ENCODE peak calls at places on chromosomes 2 and 18, in seven cellular contexts. A is breast epithelium, E is stomach, V is prostate gland, R is transverse colon, I is fibroblast of lung, O is heart left ventricle. F is an unnamed sample.
A peak's percentile ranks its signal among the peaks of the same experiment; 100 is the strongest.

GRCh38 chr2:226794751-226795171 is 4.9 kb downstream of the IRS1 start:
- DNase-seq in A (no peak), E (no peak), V (peak; percentile 30), R (no peak), I (peak; percentile 90), O (no peak), F (peak; percentile 55)

GRCh38 chr2:120346667-120347358 is 877 bp downstream of the INHBB start:
- DNase-seq in A (no peak), E (no peak), V (peak; percentile 24), R (no peak), I (peak; percentile 47), O (no peak), F (peak; percentile 50)

GRCh38 chr18:9730786-9731185 is 22.7 kb downstream of the RAB31 start:
- DNase-seq in A (no peak), E (no peak), V (no peak), R (no peak), I (no peak), O (no peak), F (no peak)

GRCh38 chr2:133433455-133434451 is 134.5 kb downstream of the NCKAP5 start:
- DNase-seq in A (no peak), E (no peak), V (no peak), R (no peak), I (no peak), O (no peak), F (no peak)

GRCh38 chr2:231047270-231047921 is 9.3 kb upstream of the PSMD1 start:
- DNase-seq in A (no peak), E (peak; percentile 47), V (no peak), R (no peak), I (no peak), O (no peak), F (no peak)

GRCh38 chr2:48131503-48132293 is 225.4 kb upstream of the FBXO11 start:
- DNase-seq in A (no peak), E (no peak), V (no peak), R (no peak), I (peak; percentile 80), O (no peak), F (no peak)

GRCh38 chr18:37107748-37108522 is 279.0 kb downstream of the KIAA1328 start:
- DNase-seq in A (no peak), E (no peak), V (no peak), R (no peak), I (no peak), O (no peak), F (no peak)

GRCh38 chr2:237085261-237086221 is at the start of gene COPS8:
- DNase-seq in A (peak; percentile 94), E (peak; percentile 96), V (peak; percentile 94), R (peak; percentile 96), I (peak; percentile 94), O (peak; percentile 96), F (peak; percentile 94)

GRCh38 chr2:10913501-10914271 is 2.0 kb downstream of the KCNF1 start:
- DNase-seq in A (peak; percentile 47), E (no peak), V (no peak), R (no peak), I (no peak), O (no peak), F (no peak)

GRCh38 chr18:55323051-55323994 is 264.7 kb downstream of the TCF4 start:
- DNase-seq in A (no peak), E (no peak), V (no peak), R (no peak), I (peak; percentile 58), O (no peak), F (no peak)

GRCh38 chr18:27064673-27065072 is 120.4 kb downstream of the CHST9 start:
- DNase-seq in A (no peak), E (no peak), V (no peak), R (no peak), I (no peak), O (no peak), F (no peak)

GRCh38 chr2:235596272-235596671 is 102.4 kb downstream of the AGAP1 start:
- DNase-seq in A (no peak), E (no peak), V (no peak), R (no peak), I (no peak), O (no peak), F (no peak)

DNA sequence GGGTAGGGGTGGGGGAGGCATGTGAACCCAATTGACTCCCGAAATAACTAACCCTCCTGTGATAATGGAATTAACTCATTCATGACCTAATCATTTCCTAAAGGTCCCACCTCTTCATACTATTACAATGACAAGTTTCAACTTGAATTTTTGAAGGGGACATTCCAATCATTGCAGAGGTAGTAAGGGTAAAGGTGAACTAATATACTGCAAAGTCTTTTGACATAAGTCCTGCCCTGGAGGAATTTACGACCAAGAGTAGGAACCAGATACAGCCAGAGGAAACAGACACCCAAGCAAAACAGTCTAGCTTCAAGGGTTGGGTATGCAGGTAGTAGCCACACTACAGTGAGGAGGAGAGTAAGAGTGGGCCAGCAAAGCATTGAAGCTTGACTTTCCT is 1.2 kb upstream of the SRBD1 start:
- DNase-seq in A (no peak), E (no peak), V (no peak), R (no peak), I (no peak), O (no peak), F (peak; percentile 30)
- H3K27ac ChIP-seq in A (no peak overlapping the region), E (no peak overlapping the region), V (no peak overlapping the region), R (peak overlapping the region; percentile 92), I (no peak overlapping the region), O (no peak overlapping the region), F (peak overlapping the region; percentile 98)

GRCh38 chr2:12169060-12169406 is 422.6 kb downstream of the LPIN1 start:
- DNase-seq in A (no peak), E (no peak), V (no peak), R (no peak), I (peak; percentile 97), O (peak; percentile 41), F (no peak)
- TF ChIP-seq CTCF in A (no peak), E (no peak), V (no peak), R (no peak), I (no peak), O (no peak), F (no peak)

GRCh38 chr2:78576409-78576808 is 449.1 kb upstream of the REG3G start:
- DNase-seq in A (no peak), E (no peak), V (no peak), R (no peak), I (no peak), O (no peak), F (no peak)
- H3K27ac ChIP-seq in A (no peak overlapping the region), E (no peak overlapping the region), V (no peak overlapping the region), R (no peak overlapping the region), I (no peak overlapping the region), O (no peak overlapping the region), F (no peak overlapping the region)

DNA sequence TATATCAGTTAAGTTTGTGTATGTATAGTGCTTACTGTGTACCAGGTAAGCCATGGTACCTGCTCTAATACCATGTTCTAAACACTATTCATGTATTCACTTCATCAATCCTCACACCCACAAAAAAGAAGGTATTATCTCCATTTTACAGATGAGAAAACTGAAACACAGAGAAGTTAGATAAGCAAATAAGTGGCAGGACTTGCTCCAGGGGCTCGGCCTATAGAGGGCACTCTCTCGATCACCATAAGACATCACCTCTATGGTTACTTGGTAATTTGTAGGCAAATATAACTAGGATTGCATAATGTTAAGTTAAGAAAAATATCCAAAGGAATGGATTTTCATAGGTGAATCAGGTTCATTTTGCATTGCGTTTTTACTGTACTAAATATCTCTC is 118.1 kb upstream of the FN1 start:
- DNase-seq in A (no peak), E (no peak), V (no peak), R (no peak), I (no peak), O (no peak), F (no peak)
- TF ChIP-seq CTCF in A (no peak), E (no peak), V (no peak), R (no peak), I (no peak), O (no peak), F (no peak)

F was measured in thyroid gland.